ENCODE peak calls at places on chromosomes 11 and 22, in eight cellular contexts. K is DND-41, F is tibial nerve, U is suprapubic skin, Q is PC-3, R is psoas muscle, H is kidney epithelial cell, I is body of pancreas. J is an unnamed sample.

GRCh38 chr22:32776800-32777199 is 24.7 kb upstream of the TIMP3 start:
- DNase-seq in K (no peak), F (no peak), U (no peak), Q (no peak), R (no peak), H (no peak), I (peak; percentile 30), J (no peak)

GRCh38 chr11:92740251-92740650 is 229.2 kb upstream of the MTNR1B start:
- DNase-seq in K (no peak), F (no peak), U (no peak), Q (no peak), R (no peak), H (no peak), I (no peak), J (no peak)

GRCh38 chr11:43892851-43893250 is 12.2 kb downstream of the ALKBH3 start:
- DNase-seq in K (no peak), F (no peak), U (no peak), Q (no peak), R (no peak), H (no peak), I (no peak), J (no peak)

GRCh38 chr11:134275534-134276395 is at the start of gene GLB1L3:
- DNase-seq in K (peak; percentile 83), F (no peak), U (no peak), Q (no peak), R (no peak), H (no peak), I (peak; percentile 19), J (no peak)

GRCh38 chr11:97570636-97571035 is 1180.8 kb downstream of the JRKL start:
- DNase-seq in K (no peak), F (no peak), U (no peak), Q (no peak), R (no peak), H (no peak), I (no peak), J (no peak)

GRCh38 chr22:47449508-47450270 is 687.2 kb downstream of the TBC1D22A start:
- DNase-seq in K (no peak), F (no peak), U (no peak), Q (no peak), R (no peak), H (no peak), I (no peak), J (no peak)

GRCh38 chr11:70713988-70714665 is 315.8 kb downstream of the CTTN start:
- DNase-seq in K (no peak), F (no peak), U (no peak), Q (no peak), R (no peak), H (no peak), I (no peak), J (no peak)

GRCh38 chr11:62830904-62831519 is 839 bp downstream of the STX5 start:
- DNase-seq in K (no peak), F (no peak), U (peak; percentile 75), Q (no peak), R (no peak), H (no peak), I (no peak), J (no peak)

GRCh38 chr11:2748814-2749554 is 49.2 kb upstream of the KCNQ1OT1 start:
- DNase-seq in K (no peak), F (no peak), U (peak; percentile 37), Q (no peak), R (no peak), H (no peak), I (no peak), J (no peak)

GRCh38 chr11:28090052-28090749 is 17.8 kb downstream of the KIF18A start:
- DNase-seq in K (no peak), F (no peak), U (no peak), Q (peak; percentile 65), R (no peak), H (no peak), I (no peak), J (peak; percentile 18)

GRCh38 chr22:50568626-50569025 is 5.9 kb upstream of the SYCE3 start:
- DNase-seq in K (no peak), F (no peak), U (peak; percentile 46), Q (no peak), R (no peak), H (no peak), I (peak; percentile 66), J (no peak)

GRCh38 chr22:27139935-27140493 is 482.6 kb downstream of the MIAT start:
- DNase-seq in K (no peak), F (no peak), U (no peak), Q (no peak), R (no peak), H (peak; percentile 57), I (peak; percentile 28), J (no peak)

GRCh38 chr11:134046681-134047449 is 22.0 kb upstream of the JAM3 start:
- DNase-seq in K (no peak), F (no peak), U (peak; percentile 62), Q (no peak), R (no peak), H (no peak), I (no peak), J (no peak)

GRCh38 chr11:22431074-22431473 is 92.9 kb downstream of the SLC17A6 start:
- DNase-seq in K (no peak), F (no peak), U (no peak), Q (no peak), R (no peak), H (no peak), I (no peak), J (no peak)

GRCh38 chr22:29712119-29712518 is 7.7 kb upstream of the CABP7 start:
- DNase-seq in K (no peak), F (no peak), U (no peak), Q (no peak), R (no peak), H (no peak), I (no peak), J (no peak)
- H3K27me3 ChIP-seq in K (no peaks in the 10 kb centered on the region), F (no peaks in the 10 kb centered on the region), U (peaks cover 53% of the 10 kb centered on the region), Q (no peaks in the 10 kb centered on the region), R (peaks cover 3% of the 10 kb centered on the region), H (peaks cover 43% of the 10 kb centered on the region), I (no peaks in the 10 kb centered on the region), J (peaks cover 53% of the 10 kb centered on the region)

GRCh38 chr11:66345316-66345649 is 379 bp upstream of the BRMS1 start:
- DNase-seq in K (no peak), F (no peak), U (no peak), Q (no peak), R (no peak), H (no peak), I (no peak), J (no peak)

GRCh38 chr11:66347425-66348276 is at the start of gene B4GAT1:
- DNase-seq in K (peak; percentile 83), F (peak; percentile 93), U (peak; percentile 92), Q (peak; percentile 98), R (peak; percentile 80), H (peak; percentile 69), I (peak; percentile 93), J (peak; percentile 83)

GRCh38 chr11:66343176-66343575 is 1.7 kb downstream of the BRMS1 start:
- DNase-seq in K (no peak), F (no peak), U (no peak), Q (no peak), R (peak; percentile 3), H (no peak), I (no peak), J (no peak)

GRCh38 chr11:66346476-66347424 is 679 bp downstream of the B4GAT1 start:
- DNase-seq in K (no peak), F (no peak), U (no peak), Q (no peak), R (no peak), H (no peak), I (peak; percentile 43), J (no peak)

GRCh38 chr11:66344550-66345315 is at the start of gene BRMS1:
- DNase-seq in K (peak; percentile 95), F (peak; percentile 98), U (peak; percentile 99), Q (peak; percentile 99), R (peak; percentile 99), H (peak; percentile 91), I (peak; percentile 99), J (peak; percentile 87)
- TF ChIP-seq CTCF in K (peak; percentile 34), F (no peak), U (no peak), Q (no peak), R (peak; percentile 28), H (no peak), I (peak; percentile 42), J (peak; percentile 13)

DNA sequence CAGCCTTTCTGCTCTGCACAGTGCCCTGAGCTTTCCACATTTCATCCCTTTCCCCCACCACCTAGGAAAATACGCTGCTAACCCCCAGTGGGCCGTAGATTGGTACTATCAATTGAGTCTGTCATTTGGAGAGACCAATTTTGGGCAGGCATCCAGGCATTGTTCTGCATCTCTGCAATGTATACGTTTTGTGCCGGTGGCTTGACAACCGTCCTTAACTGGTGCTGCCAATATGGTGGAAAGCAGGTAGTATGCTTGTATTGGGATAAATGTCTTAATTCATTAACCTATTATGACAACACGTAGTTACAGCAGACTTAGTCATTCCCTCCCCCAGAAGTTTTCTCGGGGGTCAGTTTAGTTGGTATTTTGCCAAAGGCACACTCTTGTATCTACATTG is 1.3 kb downstream of the ELMOD1 start:
- DNase-seq in K (no peak), F (no peak), U (no peak), Q (no peak), R (no peak), H (no peak), I (no peak), J (no peak)
- H3K27me3 ChIP-seq in K (peaks cover 5% of the 10 kb centered on the region), F (no peaks in the 10 kb centered on the region), U (peaks cover 75% of the 10 kb centered on the region), Q (peaks cover 89% of the 10 kb centered on the region), R (peaks cover 3% of the 10 kb centered on the region), H (peaks cover 30% of the 10 kb centered on the region), I (peaks cover 11% of the 10 kb centered on the region), J (peaks cover 40% of the 10 kb centered on the region)

DNA sequence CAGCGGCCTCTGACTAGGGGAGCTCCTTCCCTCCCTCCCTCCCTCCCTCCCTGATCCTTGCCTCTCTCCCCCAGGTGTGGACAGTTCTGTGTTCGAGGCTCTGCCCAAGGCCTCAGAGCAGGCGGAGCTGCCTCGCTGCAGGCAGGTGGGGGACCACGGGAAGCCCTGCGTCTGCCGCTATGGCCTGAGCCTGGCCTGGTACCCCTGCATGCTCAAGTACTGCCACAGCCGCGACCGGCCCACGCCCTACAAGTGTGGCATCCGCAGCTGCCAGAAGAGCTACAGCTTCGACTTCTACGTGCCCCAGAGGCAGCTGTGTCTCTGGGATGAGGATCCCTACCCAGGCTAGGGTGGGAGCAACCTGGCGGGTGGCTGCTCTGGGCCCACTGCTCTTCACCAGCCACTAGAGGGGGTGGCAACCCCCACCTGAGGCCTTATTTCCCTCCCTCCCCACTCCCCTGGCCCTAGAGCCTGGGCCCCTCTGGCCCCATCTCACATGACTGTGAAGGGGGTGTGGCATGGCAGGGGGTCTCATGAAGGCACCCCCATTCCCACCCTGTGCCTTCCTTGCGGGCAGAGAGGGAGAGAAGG is 11.1 kb upstream of the POU2F3 start:
- DNase-seq in K (no peak), F (no peak), U (no peak), Q (no peak), R (no peak), H (no peak), I (no peak), J (no peak)
- TF ChIP-seq CTCF in K (peak; percentile 36), F (no peak), U (no peak), Q (peak; percentile 52), R (no peak), H (peak; percentile 41), I (no peak), J (peak; percentile 18)